ENCODE peak calls at places on chromosomes 1 and 21, in ten cellular contexts. I, V, G, L, Q, W, M, H, E and A are unnamed samples. For H3K4me1, the result is how much of the 10 kb centered on the place peaks cover.

GRCh38 chr1:40857737-40858136 is 4.4 kb downstream of the CITED4 start:
- DNase-seq in I (no peak), V (no peak), G (no peak), L (no peak), Q (no peak), W (no peak), M (no peak), H (no peak), E (no peak), A (no peak)

GRCh38 chr1:115781343-115781742 is 12.8 kb upstream of the CASQ2 start:
- DNase-seq in I (no peak), V (peak), G (no peak), L (peak), Q (no peak), W (no peak), M (no peak), H (no peak), E (no peak), A (no peak)

GRCh38 chr1:25877155-25877554 is 1.6 kb upstream of the PAQR7 start:
- DNase-seq in I (no peak), V (no peak), G (no peak), L (no peak), Q (no peak), W (no peak), M (no peak), H (no peak), E (no peak), A (no peak)

GRCh38 chr1:61337981-61338848 is 255.9 kb downstream of the NFIA start:
- DNase-seq in I (no peak), V (peak), G (peak), L (peak), Q (peak), W (peak), M (peak), H (peak), E (peak), A (peak)

GRCh38 chr1:8314346-8315280 is 3.3 kb upstream of the SLC45A1 start:
- DNase-seq in I (peak), V (peak), G (peak), L (peak), Q (peak), W (peak), M (no peak), H (peak), E (peak), A (peak)

GRCh38 chr1:19096036-19096833 is 113.8 kb downstream of the UBR4 start:
- DNase-seq in I (no peak), V (peak), G (no peak), L (no peak), Q (no peak), W (peak), M (no peak), H (peak), E (no peak), A (no peak)

GRCh38 chr1:238745069-238745468 is 641.3 kb upstream of the CHRM3 start:
- DNase-seq in I (no peak), V (no peak), G (no peak), L (no peak), Q (no peak), W (no peak), M (no peak), H (no peak), E (no peak), A (no peak)

GRCh38 chr1:86868477-86868876 is 45.4 kb downstream of the SELENOF start:
- DNase-seq in I (no peak), V (no peak), G (no peak), L (peak), Q (no peak), W (no peak), M (no peak), H (no peak), E (no peak), A (no peak)

GRCh38 chr1:228198977-228199590 is 8.8 kb upstream of the OBSCN start:
- DNase-seq in I (no peak), V (peak), G (no peak), L (no peak), Q (no peak), W (no peak), M (no peak), H (no peak), E (no peak), A (no peak)

GRCh38 chr1:43441166-43441893 is 12.4 kb downstream of the HYI start:
- DNase-seq in I (peak), V (no peak), G (no peak), L (no peak), Q (peak), W (peak), M (peak), H (peak), E (peak), A (no peak)

GRCh38 chr1:3466366-3467075 is 12.1 kb downstream of the ARHGEF16 start:
- DNase-seq in I (peak), V (no peak), G (no peak), L (no peak), Q (no peak), W (peak), M (no peak), H (no peak), E (no peak), A (no peak)

GRCh38 chr1:1164701-1165451 is 8.8 kb upstream of the TTLL10 start:
- DNase-seq in I (no peak), V (peak), G (no peak), L (no peak), Q (no peak), W (peak), M (no peak), H (peak), E (no peak), A (no peak)

GRCh38 chr21:38811257-38811656 is 5.5 kb downstream of the ETS2 start:
- DNase-seq in I (no peak), V (peak), G (no peak), L (peak), Q (peak), W (no peak), M (no peak), H (no peak), E (no peak), A (no peak)

GRCh38 chr1:188128761-188129160 is 1300.0 kb downstream of the PLA2G4A start:
- DNase-seq in I (peak), V (peak), G (no peak), L (no peak), Q (peak), W (no peak), M (no peak), H (no peak), E (no peak), A (no peak)

GRCh38 chr1:224456637-224456953 is 22.0 kb upstream of the WDR26 start:
- DNase-seq in I (no peak), V (no peak), G (no peak), L (no peak), Q (no peak), W (no peak), M (no peak), H (no peak), E (no peak), A (no peak)

GRCh38 chr1:32400876-32401631 is 6.8 kb upstream of the BSDC1 start:
- DNase-seq in I (peak), V (peak), G (peak), L (peak), Q (peak), W (peak), M (peak), H (peak), E (peak), A (peak)

GRCh38 chr1:164092603-164093353 is 466.2 kb upstream of the PBX1 start:
- DNase-seq in I (no peak), V (no peak), G (no peak), L (no peak), Q (no peak), W (peak), M (no peak), H (peak), E (no peak), A (no peak)

GRCh38 chr1:234928642-234929041 is 200.0 kb downstream of the TOMM20 start:
- DNase-seq in I (no peak), V (no peak), G (no peak), L (no peak), Q (no peak), W (no peak), M (no peak), H (peak), E (no peak), A (peak)
- TF ChIP-seq CTCF in I (no peak), V (no peak), G (no peak), L (no peak), Q (no peak), W (no peak), M (no peak), H (no peak), E (no peak), A (no peak)

GRCh38 chr1:205852969-205853368 is 3.0 kb upstream of the PM20D1 start:
- DNase-seq in I (no peak), V (no peak), G (no peak), L (no peak), Q (no peak), W (no peak), M (no peak), H (no peak), E (no peak), A (no peak)
- H3K27ac ChIP-seq in I (no peak), V (no peak), G (no peak), L (no peak), Q (no peak), W (no peak), M (no peak), H (no peak), E (no peak), A (no peak)

DNA sequence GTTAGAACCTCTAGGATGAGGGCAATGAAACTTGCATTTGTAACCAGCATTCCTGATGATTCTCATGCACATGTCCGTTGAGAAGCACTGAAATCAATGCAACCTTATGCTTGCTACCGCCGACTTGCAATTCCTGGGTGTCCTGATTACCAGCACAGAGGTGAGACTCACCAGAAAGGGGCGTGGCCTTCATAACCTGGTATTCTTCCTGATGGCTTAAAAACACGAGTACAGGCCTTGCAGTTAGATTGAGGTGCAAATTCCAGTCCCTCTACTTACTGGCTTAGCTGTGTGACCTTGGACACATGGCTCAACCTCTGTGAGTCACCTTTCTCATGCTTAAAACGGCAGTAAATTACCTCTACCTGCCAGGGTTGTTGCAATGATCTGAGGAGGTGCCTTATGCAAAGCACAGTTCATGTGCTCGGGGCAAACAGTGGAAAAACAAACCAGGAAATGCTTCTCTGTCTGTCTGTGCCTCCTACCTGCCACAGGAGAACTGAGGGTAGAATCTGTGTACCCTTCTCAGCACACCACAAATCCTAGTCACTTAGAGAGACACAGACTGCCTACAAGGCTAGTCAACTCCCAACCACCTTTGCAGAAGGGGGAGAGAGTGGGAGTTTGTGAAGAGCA is 39.1 kb upstream of the ECE1 start:
- DNase-seq in I (no peak), V (peak), G (no peak), L (no peak), Q (no peak), W (peak), M (no peak), H (peak), E (no peak), A (no peak)
- H3K4me1 ChIP-seq in I (half or more), V (half or more), G (half or more), L (under half), Q (under half), W (half or more), M (half or more), H (under half), E (under half), A (half or more)

GRCh38 chr1:21653744-21654100 is 15.4 kb downstream of the RAP1GAP start:
- DNase-seq in I (no peak), V (no peak), G (no peak), L (no peak), Q (no peak), W (no peak), M (no peak), H (no peak), E (no peak), A (no peak)

GRCh38 chr1:21655259-21655658 is 13.9 kb downstream of the RAP1GAP start:
- DNase-seq in I (peak), V (no peak), G (no peak), L (no peak), Q (no peak), W (no peak), M (no peak), H (no peak), E (no peak), A (no peak)

GRCh38 chr1:21654209-21654608 is 14.9 kb downstream of the RAP1GAP start:
- DNase-seq in I (no peak), V (no peak), G (no peak), L (no peak), Q (no peak), W (no peak), M (no peak), H (no peak), E (no peak), A (no peak)

GRCh38 chr1:21657456-21658190 is 11.5 kb downstream of the RAP1GAP start:
- DNase-seq in I (peak), V (no peak), G (no peak), L (no peak), Q (no peak), W (no peak), M (no peak), H (no peak), E (no peak), A (no peak)

DNA sequence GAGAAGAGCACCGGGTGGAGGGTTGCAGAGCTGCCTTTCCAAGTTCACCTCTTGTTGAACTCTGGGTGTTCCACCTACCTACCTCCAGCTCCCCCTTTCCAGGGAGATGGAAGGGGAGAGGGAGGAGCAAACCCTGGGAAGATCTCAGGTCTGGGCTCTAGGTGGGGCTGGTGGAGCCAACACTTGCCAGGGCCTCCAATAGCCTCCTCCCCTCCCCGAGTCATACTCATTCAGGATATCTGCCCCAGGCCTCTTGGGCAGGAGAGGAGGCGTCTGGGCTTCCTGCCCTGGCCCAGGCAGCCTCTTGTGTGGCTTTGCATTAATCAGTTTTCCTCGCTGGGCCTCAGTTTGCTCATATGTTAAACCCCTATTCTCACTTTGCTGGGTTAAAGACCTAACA is 13.4 kb downstream of the RAP1GAP start:
- DNase-seq in I (peak), V (peak), G (no peak), L (no peak), Q (peak), W (no peak), M (no peak), H (no peak), E (no peak), A (no peak)
- TF ChIP-seq CTCF in I (no peak), V (peak), G (no peak), L (no peak), Q (peak), W (no peak), M (no peak), H (peak), E (no peak), A (no peak)

GRCh38 chr1:246141306-246141705 is 365.8 kb downstream of the SMYD3 start:
- DNase-seq in I (no peak), V (no peak), G (no peak), L (no peak), Q (no peak), W (no peak), M (no peak), H (no peak), E (no peak), A (no peak)
- H3K27ac ChIP-seq in I (no peak), V (peak), G (no peak), L (peak), Q (no peak), W (no peak), M (no peak), H (no peak), E (no peak), A (no peak)

GRCh38 chr21:32463367-32463766 is 50.9 kb downstream of the EVA1C start:
- DNase-seq in I (peak), V (peak), G (no peak), L (peak), Q (no peak), W (no peak), M (no peak), H (no peak), E (peak), A (peak)
- H3K4me1 ChIP-seq in I (under half), V (under half), G (under half), L (under half), Q (under half), W (under half), M (under half), H (under half), E (under half), A (under half)

GRCh38 chr1:205600085-205600484 is 31.7 kb downstream of the ELK4 start:
- DNase-seq in I (no peak), V (peak), G (no peak), L (peak), Q (no peak), W (no peak), M (no peak), H (no peak), E (no peak), A (peak)
- TF ChIP-seq CTCF in I (no peak), V (peak), G (no peak), L (peak), Q (no peak), W (no peak), M (no peak), H (no peak), E (no peak), A (peak)

GRCh38 chr1:23984417-23985186 is 4.5 kb upstream of the SRSF10 start:
- DNase-seq in I (no peak), V (peak), G (no peak), L (peak), Q (no peak), W (peak), M (no peak), H (no peak), E (no peak), A (no peak)
- H3K27ac ChIP-seq in I (peak), V (no peak), G (peak), L (no peak), Q (no peak), W (peak), M (peak), H (peak), E (no peak), A (peak)